ENCODE peak calls at places on chromosomes 5 and 9, in seven cellular contexts. A is ACHN; O is prostate gland; X is GM10248; V is T-helper 2 cell; F is Daoy; K is stimulated activated naive B cell treated with anti-CD40 and anti-IgM and Interleukin-4, amounts not matched to agents 10 μg/mL and 1 μg/mL and 100 μg/mL, for 72 hours. R is an unnamed sample.

GRCh38 chr5:178866946-178867345 is 7.2 kb downstream of the ZNF354B start:
- DNase-seq in A (no peak), X (no peak), K (no peak), V (no peak), F (peak; percentile 20), O (no peak), R (no peak)

GRCh38 chr9:131728961-131729360 is 10.9 kb downstream of the RAPGEF1 start:
- DNase-seq in X (no peak), O (no peak), K (peak; percentile 85), F (peak; percentile 40), V (peak; percentile 54), A (no peak), R (no peak)

GRCh38 chr9:401223-401622 is 186.6 kb downstream of the DOCK8 start:
- DNase-seq in F (no peak), O (no peak), X (no peak), A (no peak), K (no peak), V (no peak), R (no peak)

GRCh38 chr9:70413798-70414775 is at the start of gene KLF9:
- DNase-seq in K (peak; percentile 91), V (peak; percentile 78), O (peak; percentile 97), X (peak; percentile 86), F (peak; percentile 98), A (peak; percentile 90), R (peak; percentile 91)

GRCh38 chr9:100070642-100071041 is 28.2 kb downstream of the ERP44 start:
- DNase-seq in V (no peak), O (no peak), K (no peak), F (no peak), A (no peak), X (no peak), R (no peak)

GRCh38 chr9:114372971-114373591 is 14.7 kb downstream of the AKNA start:
- DNase-seq in V (peak; percentile 51), X (peak; percentile 85), O (no peak), F (no peak), A (no peak), K (peak; percentile 91), R (no peak)

GRCh38 chr5:75961814-75962213 is 121.4 kb upstream of the SV2C start:
- DNase-seq in A (no peak), V (no peak), F (no peak), X (no peak), K (no peak), O (no peak), R (no peak)

GRCh38 chr5:132474881-132475511 is 15.6 kb downstream of the IRF1 start:
- DNase-seq in K (no peak), O (no peak), V (no peak), X (no peak), A (no peak), F (no peak), R (no peak)

GRCh38 chr9:98477884-98478283 is 222.4 kb upstream of the TBC1D2 start:
- DNase-seq in F (no peak), K (no peak), O (no peak), A (no peak), V (no peak), X (no peak), R (no peak)

GRCh38 chr5:83197326-83197725 is 120.0 kb downstream of the XRCC4 start:
- DNase-seq in F (no peak), O (no peak), K (no peak), V (no peak), X (no peak), A (no peak), R (no peak)

GRCh38 chr5:123036391-123037103 is at the start of gene PPIC:
- DNase-seq in K (peak; percentile 19), O (peak; percentile 83), X (peak; percentile 54), A (peak; percentile 74), F (peak; percentile 92), V (no peak), R (peak; percentile 75)

GRCh38 chr9:130453487-130453886 is 8.7 kb downstream of the ASS1 start:
- DNase-seq in X (no peak), A (peak; percentile 50), K (no peak), V (no peak), O (no peak), F (peak; percentile 51), R (peak; percentile 38)

GRCh38 chr5:151040211-151040747 is 19.9 kb downstream of the GPX3 start:
- DNase-seq in A (no peak), V (no peak), X (no peak), K (no peak), F (peak; percentile 41), O (no peak), R (peak; percentile 72)

GRCh38 chr5:113061851-113062631 is 85.4 kb downstream of the DCP2 start:
- DNase-seq in O (no peak), X (no peak), A (peak; percentile 69), F (peak; percentile 65), K (no peak), V (no peak), R (peak; percentile 71)

GRCh38 chr9:34994429-34995287 is 5.1 kb downstream of the DNAJB5 start:
- DNase-seq in X (no peak), A (peak; percentile 48), V (no peak), F (peak; percentile 71), K (no peak), O (peak; percentile 34), R (peak; percentile 70)

GRCh38 chr5:10453564-10453963 is 11.9 kb downstream of the ROPN1L start:
- DNase-seq in A (peak; percentile 62), X (no peak), V (no peak), O (no peak), F (no peak), K (no peak), R (peak; percentile 81)

GRCh38 chr5:55540024-55540423 is 5.3 kb upstream of the PLPP1 start:
- DNase-seq in K (no peak), O (no peak), A (no peak), V (no peak), X (no peak), F (no peak), R (no peak)

GRCh38 chr5:4078544-4078943 is 482.9 kb downstream of the IRX1 start:
- DNase-seq in O (no peak), F (no peak), A (no peak), X (no peak), V (no peak), K (no peak), R (no peak)

GRCh38 chr5:150009671-150010387 is 9.3 kb downstream of the HMGXB3 start:
- DNase-seq in O (no peak), K (no peak), A (no peak), F (no peak), V (no peak), X (no peak), R (no peak)

GRCh38 chr5:31413030-31413812 is 118.7 kb downstream of the DROSHA start:
- DNase-seq in A (no peak), X (no peak), K (no peak), O (no peak), F (no peak), V (no peak), R (no peak)

GRCh38 chr9:71487046-71487445 is 281.3 kb downstream of the CEMIP2 start:
- DNase-seq in O (no peak), V (no peak), A (no peak), F (no peak), K (no peak), X (no peak), R (peak; percentile 24)

GRCh38 chr5:95915999-95916686 is 45.5 kb downstream of the ELL2 start:
- DNase-seq in A (no peak), O (no peak), X (no peak), F (no peak), K (no peak), V (no peak), R (no peak)

GRCh38 chr5:169012471-169012870 is 288.5 kb downstream of the SLIT3 start:
- DNase-seq in O (no peak), F (no peak), X (no peak), K (no peak), A (no peak), V (no peak), R (no peak)

GRCh38 chr5:119398713-119399492 is 43.1 kb downstream of the TNFAIP8 start:
- DNase-seq in A (peak; percentile 78), O (no peak), X (no peak), K (no peak), V (no peak), F (no peak), R (no peak)

GRCh38 chr5:64599226-64599625 is 91.1 kb upstream of the SHISAL2B start:
- DNase-seq in O (no peak), K (no peak), V (no peak), F (no peak), A (no peak), X (no peak), R (no peak)

GRCh38 chr9:99867536-99867935 is 38.9 kb upstream of the STX17 start:
- DNase-seq in X (no peak), V (no peak), A (no peak), K (no peak), F (no peak), O (no peak), R (no peak)

GRCh38 chr9:37922391-37923120 is 18.6 kb upstream of the SLC25A51 start:
- DNase-seq in X (no peak), K (no peak), V (no peak), O (peak; percentile 55), A (no peak), F (no peak), R (no peak)

GRCh38 chr9:70945301-70945700 is 176.1 kb downstream of the TRPM3 start:
- DNase-seq in K (no peak), X (no peak), A (no peak), O (no peak), F (no peak), V (no peak), R (no peak)

GRCh38 chr5:51395245-51395644 is 12.0 kb downstream of the ISL1 start:
- DNase-seq in K (no peak), X (no peak), F (no peak), V (no peak), O (no peak), A (no peak), R (no peak)

GRCh38 chr9:81128701-81129100 is 560.6 kb downstream of the TLE1 start:
- DNase-seq in K (no peak), X (no peak), V (no peak), O (no peak), A (no peak), F (no peak), R (no peak)

GRCh38 chr9:82555408-82555807 is 507.5 kb downstream of the RASEF start:
- DNase-seq in F (no peak), V (no peak), X (no peak), K (no peak), A (no peak), O (no peak), R (no peak)

GRCh38 chr5:96337048-96337781 is 95.8 kb downstream of the PCSK1 start:
- DNase-seq in X (no peak), O (no peak), K (no peak), A (no peak), V (no peak), F (no peak), R (no peak)

GRCh38 chr5:15789661-15790060 is 289.7 kb downstream of the FBXL7 start:
- DNase-seq in O (no peak), A (no peak), F (peak; percentile 11), K (no peak), X (no peak), V (no peak), R (peak; percentile 45)

GRCh38 chr5:114449836-114450515 is 88.1 kb downstream of the KCNN2 start:
- DNase-seq in O (peak; percentile 66), A (peak; percentile 38), F (peak; percentile 60), X (peak; percentile 74), K (peak; percentile 63), V (peak; percentile 2), R (peak; percentile 52)

GRCh38 chr5:42719034-42719433 is 37.6 kb upstream of the CCDC152 start:
- DNase-seq in V (no peak), O (no peak), A (no peak), X (no peak), K (no peak), F (no peak), R (no peak)

GRCh38 chr5:126365446-126366198 is 57.6 kb upstream of the GRAMD2B start:
- DNase-seq in F (no peak), V (no peak), A (no peak), X (no peak), K (no peak), O (peak; percentile 73), R (no peak)

GRCh38 chr5:9348296-9348996 is 197.4 kb downstream of the SEMA5A start:
- DNase-seq in F (no peak), K (no peak), A (no peak), O (no peak), X (no peak), V (no peak), R (peak; percentile 85)

GRCh38 chr5:40985501-40985900 is 76.2 kb downstream of the C7 start:
- DNase-seq in A (no peak), K (no peak), V (no peak), O (no peak), F (no peak), X (no peak), R (no peak)

R was measured in A172.